ENCODE peak calls at places on chromosomes 6 and 20, in five cellular contexts. One of them, this sample, is unnamed. For H3K4me1, the result is how much of the 10 kb centered on the place peaks cover.

GRCh38 chr20:10040070-10040970 is 5.5 kb downstream of the ANKEF1 start:
- DNase-seq in psoas muscle: no peak
- DNase-seq in mammary epithelial cell: peak
- DNase-seq in ovary: no peak
- DNase-seq in right atrium auricular region: no peak
- DNase-seq in this sample: no peak

GRCh38 chr6:52735071-52735470 is 28.2 kb downstream of the GSTA2 start:
- DNase-seq in psoas muscle: no peak
- DNase-seq in mammary epithelial cell: no peak
- DNase-seq in ovary: no peak
- DNase-seq in right atrium auricular region: no peak
- DNase-seq in this sample: no peak

GRCh38 chr6:9514146-9514545 is 900.7 kb downstream of the TFAP2A start:
- DNase-seq in psoas muscle: no peak
- DNase-seq in mammary epithelial cell: no peak
- DNase-seq in ovary: no peak
- DNase-seq in right atrium auricular region: no peak
- DNase-seq in this sample: no peak

GRCh38 chr6:13814938-13815575 is 700 bp upstream of the MCUR1 start:
- DNase-seq in psoas muscle: no peak
- DNase-seq in mammary epithelial cell: peak
- DNase-seq in ovary: no peak
- DNase-seq in right atrium auricular region: no peak
- DNase-seq in this sample: no peak

GRCh38 chr6:3209114-3210023 is 18.1 kb downstream of the TUBB2B start:
- DNase-seq in psoas muscle: peak
- DNase-seq in mammary epithelial cell: peak
- DNase-seq in ovary: no peak
- DNase-seq in right atrium auricular region: peak
- DNase-seq in this sample: no peak

GRCh38 chr6:5701086-5701661 is 305.6 kb downstream of the NRN1 start:
- DNase-seq in psoas muscle: no peak
- DNase-seq in mammary epithelial cell: no peak
- DNase-seq in ovary: no peak
- DNase-seq in right atrium auricular region: no peak
- DNase-seq in this sample: no peak

GRCh38 chr6:163901681-163902080 is 487.2 kb downstream of the QKI start:
- DNase-seq in psoas muscle: no peak
- DNase-seq in mammary epithelial cell: no peak
- DNase-seq in ovary: no peak
- DNase-seq in right atrium auricular region: no peak
- DNase-seq in this sample: no peak

GRCh38 chr6:95578106-95578410 is 723 bp downstream of the MANEA start:
- DNase-seq in psoas muscle: no peak
- DNase-seq in mammary epithelial cell: peak
- DNase-seq in ovary: no peak
- DNase-seq in right atrium auricular region: no peak
- DNase-seq in this sample: no peak

GRCh38 chr6:130282234-130282995 is 59.7 kb upstream of the SAMD3 start:
- DNase-seq in psoas muscle: no peak
- DNase-seq in mammary epithelial cell: peak
- DNase-seq in ovary: no peak
- DNase-seq in right atrium auricular region: no peak
- DNase-seq in this sample: no peak

GRCh38 chr6:93676506-93676905 is 257.1 kb upstream of the EPHA7 start:
- DNase-seq in psoas muscle: no peak
- DNase-seq in mammary epithelial cell: no peak
- DNase-seq in ovary: no peak
- DNase-seq in right atrium auricular region: no peak
- DNase-seq in this sample: no peak

GRCh38 chr6:34359438-34360158 is 32.9 kb downstream of the NUDT3 start:
- DNase-seq in psoas muscle: no peak
- DNase-seq in mammary epithelial cell: peak
- DNase-seq in ovary: no peak
- DNase-seq in right atrium auricular region: no peak
- DNase-seq in this sample: no peak

GRCh38 chr6:109202409-109203264 is 107.3 kb downstream of the CEP57L1 start:
- DNase-seq in psoas muscle: no peak
- DNase-seq in mammary epithelial cell: peak
- DNase-seq in ovary: no peak
- DNase-seq in right atrium auricular region: no peak
- DNase-seq in this sample: no peak

GRCh38 chr6:41723178-41723935 is 12.1 kb downstream of the TFEB start:
- DNase-seq in psoas muscle: peak
- DNase-seq in mammary epithelial cell: peak
- DNase-seq in ovary: no peak
- DNase-seq in right atrium auricular region: peak
- DNase-seq in this sample: peak

GRCh38 chr20:4507288-4507719 is 214.4 kb upstream of the PRND start:
- DNase-seq in psoas muscle: no peak
- DNase-seq in mammary epithelial cell: peak
- DNase-seq in ovary: no peak
- DNase-seq in right atrium auricular region: no peak
- DNase-seq in this sample: no peak

GRCh38 chr20:44033344-44033743 is 118.7 kb downstream of the TOX2 start:
- DNase-seq in psoas muscle: no peak
- DNase-seq in mammary epithelial cell: no peak
- DNase-seq in ovary: no peak
- DNase-seq in right atrium auricular region: no peak
- DNase-seq in this sample: no peak

GRCh38 chr6:15336905-15337583 is 91.2 kb downstream of the JARID2 start:
- DNase-seq in psoas muscle: no peak
- DNase-seq in mammary epithelial cell: no peak
- DNase-seq in ovary: no peak
- DNase-seq in right atrium auricular region: no peak
- DNase-seq in this sample: no peak

GRCh38 chr6:169977434-169978265 is 226.2 kb downstream of the ERMARD start:
- DNase-seq in psoas muscle: no peak
- DNase-seq in mammary epithelial cell: no peak
- DNase-seq in ovary: no peak
- DNase-seq in right atrium auricular region: no peak
- DNase-seq in this sample: peak

GRCh38 chr20:44692932-44693476 is 22.2 kb upstream of the CCN5 start:
- DNase-seq in psoas muscle: peak
- DNase-seq in mammary epithelial cell: peak
- DNase-seq in ovary: peak
- DNase-seq in right atrium auricular region: peak
- DNase-seq in this sample: peak

GRCh38 chr6:31813463-31813849 is 1.6 kb downstream of the HSPA1L start:
- DNase-seq in psoas muscle: no peak
- DNase-seq in mammary epithelial cell: no peak
- DNase-seq in ovary: no peak
- DNase-seq in right atrium auricular region: no peak
- DNase-seq in this sample: peak

GRCh38 chr6:135423649-135424128 is 73.9 kb downstream of the AHI1 start:
- DNase-seq in psoas muscle: no peak
- DNase-seq in mammary epithelial cell: peak
- DNase-seq in ovary: no peak
- DNase-seq in right atrium auricular region: no peak
- DNase-seq in this sample: no peak

GRCh38 chr6:17712573-17712972 is 5.8 kb upstream of the NUP153 start:
- DNase-seq in psoas muscle: no peak
- DNase-seq in mammary epithelial cell: no peak
- DNase-seq in ovary: no peak
- DNase-seq in right atrium auricular region: no peak
- DNase-seq in this sample: no peak

GRCh38 chr6:97049254-97050004 is 124.9 kb downstream of the KLHL32 start:
- DNase-seq in psoas muscle: no peak
- DNase-seq in mammary epithelial cell: peak
- DNase-seq in ovary: no peak
- DNase-seq in right atrium auricular region: no peak
- DNase-seq in this sample: no peak

GRCh38 chr6:10555625-10556309 is 34.6 kb downstream of the GCNT2 start:
- DNase-seq in psoas muscle: peak
- DNase-seq in mammary epithelial cell: peak
- DNase-seq in ovary: peak
- DNase-seq in right atrium auricular region: peak
- DNase-seq in this sample: peak

GRCh38 chr6:16764188-16764950 is 3.1 kb upstream of the ATXN1 start:
- DNase-seq in psoas muscle: no peak
- DNase-seq in mammary epithelial cell: peak
- DNase-seq in ovary: no peak
- DNase-seq in right atrium auricular region: no peak
- DNase-seq in this sample: no peak

GRCh38 chr6:145151624-145152023 is 583.7 kb downstream of the EPM2A start:
- DNase-seq in psoas muscle: no peak
- DNase-seq in mammary epithelial cell: no peak
- DNase-seq in ovary: no peak
- DNase-seq in right atrium auricular region: no peak
- DNase-seq in this sample: no peak
- H3K27ac ChIP-seq in psoas muscle: no peak
- H3K27ac ChIP-seq in mammary epithelial cell: no peak
- H3K27ac ChIP-seq in ovary: no peak
- H3K27ac ChIP-seq in right atrium auricular region: no peak
- H3K27ac ChIP-seq in this sample: no peak

DNA sequence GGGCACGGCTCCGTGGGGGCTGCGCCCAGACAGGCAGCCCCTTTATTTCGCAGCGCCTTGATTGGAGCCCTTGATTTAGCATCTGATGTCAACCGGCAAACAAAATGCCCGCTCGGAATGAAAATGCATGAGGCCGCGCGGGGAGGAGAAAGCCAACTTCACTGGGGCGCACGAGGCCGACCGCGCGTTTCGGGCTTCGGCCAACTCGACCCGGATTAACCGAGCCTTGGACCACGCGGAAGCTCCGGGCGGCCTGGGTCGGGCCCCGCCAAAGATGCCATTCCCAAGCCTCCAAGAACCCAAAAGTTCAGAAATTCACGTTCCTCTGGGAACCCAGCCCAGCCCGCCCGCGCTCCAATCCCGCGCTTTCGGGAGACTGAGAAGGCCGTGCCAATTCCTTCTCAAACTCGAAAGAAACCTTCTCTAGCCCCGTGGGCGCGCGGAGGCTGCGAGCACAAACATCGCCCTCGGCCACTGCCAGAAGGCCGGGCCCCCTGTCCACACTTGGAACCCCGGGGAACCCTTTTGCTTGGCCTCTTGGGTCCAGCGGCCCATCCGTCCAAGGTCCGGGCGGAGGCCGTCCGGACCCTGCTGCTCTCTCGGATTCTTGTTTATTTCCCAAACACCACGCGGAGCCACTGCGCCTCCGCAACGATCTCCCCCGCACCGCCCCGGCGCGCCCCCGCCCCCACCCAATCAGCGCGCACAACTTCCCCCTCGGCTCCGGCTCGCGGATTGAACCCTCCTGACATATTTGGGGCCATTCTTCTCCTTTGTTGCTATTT is 816 bp upstream of the INSM1 start:
- DNase-seq in psoas muscle: no peak
- DNase-seq in mammary epithelial cell: no peak
- DNase-seq in ovary: no peak
- DNase-seq in right atrium auricular region: no peak
- DNase-seq in this sample: no peak
- H3K4me3 ChIP-seq in psoas muscle: peak
- H3K4me3 ChIP-seq in mammary epithelial cell: no peak
- H3K4me3 ChIP-seq in ovary: no peak
- H3K4me3 ChIP-seq in right atrium auricular region: no peak
- H3K4me3 ChIP-seq in this sample: peak

DNA sequence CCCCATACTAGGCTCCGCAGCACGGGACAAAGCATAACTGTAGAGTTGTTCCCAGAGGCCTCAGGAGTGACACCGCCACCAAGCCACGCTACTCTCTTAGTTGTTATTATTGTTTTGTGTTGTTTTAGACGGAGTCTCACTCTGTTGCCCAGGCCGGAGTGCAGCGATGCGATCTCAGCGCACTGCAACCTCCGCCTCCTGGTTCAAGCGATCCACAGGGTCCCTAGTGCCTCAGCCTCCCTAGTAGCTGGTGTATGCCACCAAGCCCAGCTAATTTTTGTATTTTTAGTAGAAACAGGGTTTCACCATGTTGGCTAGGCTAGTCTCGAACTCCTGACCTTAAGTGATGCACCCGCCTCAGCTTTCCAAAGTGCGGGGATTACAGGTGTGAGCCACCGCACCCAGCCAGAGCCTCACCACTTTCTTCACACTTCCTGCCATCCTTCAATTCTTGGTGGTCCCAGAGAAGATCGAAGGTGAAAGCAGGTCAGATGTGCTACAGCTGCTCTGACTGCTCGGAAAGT is 11.8 kb downstream of the RPL7L1 start:
- DNase-seq in psoas muscle: no peak
- DNase-seq in mammary epithelial cell: no peak
- DNase-seq in ovary: no peak
- DNase-seq in right atrium auricular region: no peak
- DNase-seq in this sample: no peak
- H3K4me1 ChIP-seq in psoas muscle: under half
- H3K4me1 ChIP-seq in mammary epithelial cell: under half
- H3K4me1 ChIP-seq in ovary: under half
- H3K4me1 ChIP-seq in right atrium auricular region: under half
- H3K4me1 ChIP-seq in this sample: under half

GRCh38 chr6:108001696-108002231 is 43.8 kb upstream of the SEC63 start:
- DNase-seq in psoas muscle: no peak
- DNase-seq in mammary epithelial cell: no peak
- DNase-seq in ovary: no peak
- DNase-seq in right atrium auricular region: no peak
- DNase-seq in this sample: no peak

GRCh38 chr6:107999341-107999740 is 41.3 kb upstream of the SEC63 start:
- DNase-seq in psoas muscle: no peak
- DNase-seq in mammary epithelial cell: no peak
- DNase-seq in ovary: no peak
- DNase-seq in right atrium auricular region: no peak
- DNase-seq in this sample: no peak

GRCh38 chr6:108005961-108006360 is 48.0 kb upstream of the SEC63 start:
- DNase-seq in psoas muscle: no peak
- DNase-seq in mammary epithelial cell: no peak
- DNase-seq in ovary: no peak
- DNase-seq in right atrium auricular region: no peak
- DNase-seq in this sample: no peak

GRCh38 chr6:108004861-108005260 is 46.9 kb upstream of the SEC63 start:
- DNase-seq in psoas muscle: no peak
- DNase-seq in mammary epithelial cell: no peak
- DNase-seq in ovary: no peak
- DNase-seq in right atrium auricular region: no peak
- DNase-seq in this sample: no peak

DNA sequence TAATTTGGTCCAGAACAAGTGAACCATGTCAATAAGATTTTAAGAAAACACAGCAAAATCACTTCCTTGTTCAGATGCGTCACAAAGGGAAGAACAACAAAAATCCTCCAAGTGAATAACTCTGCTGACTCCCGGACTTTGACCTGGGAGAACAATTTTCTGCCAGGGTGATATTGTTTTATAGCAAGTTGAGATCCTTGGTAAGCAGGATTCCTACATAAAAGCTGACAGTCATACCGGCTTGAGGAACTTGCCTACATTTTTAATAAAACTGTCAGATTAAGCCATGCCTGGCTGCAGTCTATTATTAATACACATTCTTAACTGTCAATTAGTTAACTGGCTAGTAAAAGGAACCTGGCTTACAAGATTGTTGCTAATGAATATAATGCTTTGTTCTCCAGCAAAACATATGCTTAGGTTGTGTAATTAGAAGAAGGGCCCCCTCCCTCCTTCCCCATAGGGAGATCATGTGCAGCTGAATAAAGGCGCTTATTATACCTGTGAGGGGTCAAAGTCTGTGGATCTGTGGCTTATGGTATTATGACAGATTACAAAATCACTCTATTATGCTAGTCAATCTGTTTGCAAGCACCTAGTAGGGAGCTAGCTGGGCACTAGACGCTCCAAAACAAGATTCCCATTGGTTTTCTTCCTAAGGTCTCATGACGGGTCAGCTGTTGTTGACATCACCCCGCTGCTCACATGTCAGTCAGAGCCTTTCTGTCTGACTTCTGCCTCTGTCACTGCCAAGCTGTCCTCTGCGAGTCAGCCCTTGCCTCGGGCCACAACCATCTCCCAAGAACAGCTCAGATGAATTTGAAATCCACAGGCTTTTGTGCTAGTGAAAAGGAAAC is 44.6 kb upstream of the SEC63 start:
- DNase-seq in psoas muscle: no peak
- DNase-seq in mammary epithelial cell: peak
- DNase-seq in ovary: no peak
- DNase-seq in right atrium auricular region: no peak
- DNase-seq in this sample: peak
- H3K27ac ChIP-seq in psoas muscle: no peak
- H3K27ac ChIP-seq in mammary epithelial cell: no peak
- H3K27ac ChIP-seq in ovary: no peak
- H3K27ac ChIP-seq in right atrium auricular region: no peak
- H3K27ac ChIP-seq in this sample: no peak